ENCODE peak calls at places on chromosomes 3 and 15, in five cellular contexts. O is IMR-90, F is small intestine, R is right cardiac atrium, H is thyroid gland. S is an unnamed sample. For H3K4me1 and H3K27me3, the result is how much of the 10 kb centered on the place peaks cover.

GRCh38 chr3:70539908-70540307 is 227.5 kb upstream of the MDFIC2 start:
- DNase-seq in O (no peak), R (no peak), F (no peak), H (no peak), S (no peak)

GRCh38 chr3:142964150-142964498 is 650 bp upstream of the PAQR9 start:
- DNase-seq in R (no peak), H (no peak), F (no peak), O (peak), S (no peak)

GRCh38 chr3:23199649-23200048 is 3.5 kb upstream of the UBE2E2 start:
- DNase-seq in H (no peak), O (no peak), R (no peak), F (no peak), S (no peak)

GRCh38 chr3:66048051-66048395 is 9.3 kb upstream of the MAGI1 start:
- DNase-seq in F (no peak), R (no peak), H (no peak), O (peak), S (no peak)

GRCh38 chr3:180184806-180185205 is 148.1 kb upstream of the PEX5L start:
- DNase-seq in R (no peak), F (no peak), H (no peak), O (no peak), S (no peak)

GRCh38 chr3:15029625-15030024 is 35.5 kb downstream of the MRPS25 start:
- DNase-seq in H (no peak), F (no peak), O (no peak), R (no peak), S (no peak)

GRCh38 chr15:96367436-96368200 is 37.1 kb downstream of the NR2F2 start:
- DNase-seq in R (peak), F (no peak), O (no peak), H (no peak), S (no peak)

GRCh38 chr3:165895919-165896318 is 58.7 kb upstream of the BCHE start:
- DNase-seq in H (no peak), O (no peak), F (no peak), R (no peak), S (peak)

GRCh38 chr15:61084944-61085367 is 144.1 kb downstream of the RORA start:
- DNase-seq in R (peak), F (no peak), H (no peak), O (no peak), S (peak)

GRCh38 chr15:48005921-48006541 is 114.8 kb upstream of the SLC24A5 start:
- DNase-seq in H (peak), O (no peak), F (peak), R (no peak), S (peak)

GRCh38 chr15:94749848-94750617 is 518.7 kb downstream of the MCTP2 start:
- DNase-seq in F (no peak), H (no peak), R (no peak), O (no peak), S (no peak)

GRCh38 chr3:181313379-181313778 is 323.8 kb upstream of the DNAJC19 start:
- DNase-seq in O (no peak), R (no peak), F (no peak), H (no peak), S (no peak)

GRCh38 chr3:156728267-156728985 is 54.0 kb downstream of the TIPARP start:
- DNase-seq in R (no peak), O (peak), H (no peak), F (no peak), S (no peak)

GRCh38 chr3:41574900-41575299 is 375.6 kb downstream of the CTNNB1 start:
- DNase-seq in O (no peak), H (no peak), R (no peak), F (no peak), S (no peak)

GRCh38 chr3:146037697-146038096 is 123.3 kb downstream of the PLOD2 start:
- DNase-seq in R (no peak), F (no peak), H (no peak), O (peak), S (no peak)

GRCh38 chr3:171833775-171834460 is 9.2 kb upstream of the TMEM212 start:
- DNase-seq in O (peak), F (peak), R (no peak), H (no peak), S (no peak)

GRCh38 chr3:67361323-67361722 is 293.1 kb downstream of the SUCLG2 start:
- DNase-seq in O (no peak), H (no peak), R (no peak), F (no peak), S (no peak)

GRCh38 chr15:73681856-73682596 is 2.2 kb upstream of the CD276 start:
- DNase-seq in H (no peak), R (no peak), O (no peak), F (no peak), S (no peak)

GRCh38 chr15:67095834-67096366 is 30.5 kb downstream of the SMAD3 start:
- DNase-seq in O (no peak), H (no peak), F (no peak), R (no peak), S (no peak)
- H3K4me1 ChIP-seq in O (under half), H (half or more), F (under half), R (under half), S (under half)

GRCh38 chr3:13079051-13079450 is 5.8 kb upstream of the IQSEC1 start:
- DNase-seq in O (no peak), F (no peak), H (peak), R (peak), S (no peak)

GRCh38 chr3:13079510-13079909 is 6.3 kb upstream of the IQSEC1 start:
- DNase-seq in O (no peak), F (no peak), R (peak), H (no peak), S (no peak)

GRCh38 chr3:13076255-13076654 is 3.0 kb upstream of the IQSEC1 start:
- DNase-seq in H (no peak), O (no peak), R (peak), F (no peak), S (no peak)

GRCh38 chr3:13078158-13078905 is 5.1 kb upstream of the IQSEC1 start:
- DNase-seq in R (peak), H (peak), O (no peak), F (no peak), S (no peak)

DNA sequence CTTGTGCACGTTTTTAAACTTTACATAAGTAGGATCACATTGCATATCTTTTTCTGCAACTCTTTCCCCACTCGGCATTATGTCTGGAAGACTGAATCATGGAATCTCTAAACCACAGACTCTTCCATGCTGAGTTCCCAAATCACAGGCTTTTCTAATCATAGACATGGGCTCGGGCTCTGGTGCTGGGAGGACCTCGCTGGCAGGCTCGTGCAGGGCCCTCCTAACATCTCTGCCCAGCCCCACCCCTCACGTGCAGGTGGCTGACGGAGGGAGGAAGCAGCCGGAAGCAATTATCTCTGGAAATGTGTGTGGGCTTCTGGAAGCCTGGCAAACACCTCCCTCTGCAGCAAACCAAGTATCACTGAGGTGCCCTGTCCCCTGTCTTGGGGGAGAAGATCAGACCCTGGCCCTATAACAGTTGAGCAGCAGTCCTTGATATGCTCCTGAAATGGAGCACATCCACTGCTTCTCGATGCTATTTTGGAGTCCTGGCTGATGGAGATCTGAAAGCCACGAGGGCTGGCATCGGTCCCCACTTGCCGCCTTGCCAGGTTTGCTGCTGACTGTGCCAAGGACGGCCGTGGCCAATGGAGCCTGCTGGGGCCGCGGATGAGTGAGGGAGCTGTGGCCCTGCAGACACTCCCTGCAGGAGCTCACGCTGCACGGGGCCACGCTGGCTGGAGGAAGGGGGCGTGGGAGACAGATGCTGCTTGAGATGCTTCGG is 4.4 kb upstream of the IQSEC1 start:
- DNase-seq in F (no peak), H (peak), O (no peak), R (peak), S (no peak)
- H3K27me3 ChIP-seq in F (under half), H (under half), O (half or more), R (under half), S (under half)

GRCh38 chr3:21718161-21718765 is 32.7 kb downstream of the ZNF385D start:
- DNase-seq in F (no peak), R (no peak), O (peak), H (no peak), S (no peak)
- H3K4me3 ChIP-seq in F (no peak), R (no peak), O (no peak), H (no peak), S (no peak)

GRCh38 chr3:8456118-8456811 is 45.4 kb upstream of the LMCD1 start:
- DNase-seq in O (peak), H (no peak), F (no peak), R (no peak), S (no peak)
- H3K4me1 ChIP-seq in O (under half), H (under half), F (under half), R (under half), S (under half)

DNA sequence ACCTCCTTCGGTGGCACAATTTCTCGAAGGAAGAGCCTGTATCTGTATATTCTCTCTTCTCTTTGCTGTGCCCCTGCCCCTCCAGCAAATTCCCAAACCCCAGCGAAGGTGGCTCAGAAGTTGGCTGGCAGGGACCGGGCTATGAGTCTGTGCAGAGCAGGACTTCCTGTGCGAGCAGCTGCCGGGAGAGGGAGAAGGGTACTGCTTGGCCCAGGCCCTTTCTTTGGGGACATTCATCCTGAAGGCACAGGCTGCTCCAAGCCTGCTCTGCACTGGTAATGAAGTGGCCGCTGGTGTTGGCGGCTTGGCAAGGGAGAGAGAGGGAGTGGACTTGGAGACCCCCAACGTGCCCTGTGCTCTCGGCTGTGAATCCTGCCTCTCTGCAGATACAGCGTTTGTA is 1.5 kb downstream of the SLC6A11 start:
- DNase-seq in O (no peak), H (no peak), F (no peak), R (no peak), S (no peak)
- H3K27me3 ChIP-seq in O (under half), H (under half), F (under half), R (under half), S (under half)

GRCh38 chr15:40104865-40105516 is 3.7 kb downstream of the BMF start:
- DNase-seq in R (peak), O (peak), F (peak), H (peak), S (peak)

GRCh38 chr15:40100947-40101905 is 7.5 kb downstream of the BMF start:
- DNase-seq in H (no peak), R (no peak), O (peak), F (peak), S (no peak)

GRCh38 chr15:40104296-40104864 is 4.3 kb downstream of the BMF start:
- DNase-seq in R (no peak), H (no peak), O (no peak), F (no peak), S (no peak)

GRCh38 chr15:40103864-40104271 is 4.8 kb downstream of the BMF start:
- DNase-seq in F (no peak), O (no peak), R (peak), H (no peak), S (no peak)

GRCh38 chr15:40103124-40103858 is 5.4 kb downstream of the BMF start:
- DNase-seq in R (peak), H (peak), F (peak), O (peak), S (no peak)
- H3K4me3 ChIP-seq in R (no peak), H (no peak), F (no peak), O (no peak), S (no peak)

DNA sequence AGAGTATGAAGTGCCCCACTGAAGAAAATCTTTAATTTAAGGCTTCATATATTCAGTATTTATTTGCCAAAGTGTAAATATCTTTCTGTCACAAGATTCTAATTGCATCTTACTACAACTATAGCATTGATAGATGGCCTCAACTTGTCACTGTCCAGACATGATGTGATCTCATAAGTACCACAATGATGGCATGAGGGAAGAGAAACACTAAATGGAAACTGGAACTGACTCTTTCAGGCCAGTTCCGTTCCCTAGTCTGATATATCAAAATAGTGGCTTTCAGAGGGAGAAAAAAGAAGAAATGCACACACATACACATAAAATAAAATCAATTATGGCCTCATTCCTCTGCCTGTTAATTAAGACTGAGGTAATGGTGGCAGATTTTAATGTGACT is 615.7 kb downstream of the TBL1XR1 start:
- DNase-seq in H (no peak), R (no peak), F (no peak), O (no peak), S (no peak)
- H3K4me1 ChIP-seq in H (under half), R (under half), F (under half), O (under half), S (under half)

DNA sequence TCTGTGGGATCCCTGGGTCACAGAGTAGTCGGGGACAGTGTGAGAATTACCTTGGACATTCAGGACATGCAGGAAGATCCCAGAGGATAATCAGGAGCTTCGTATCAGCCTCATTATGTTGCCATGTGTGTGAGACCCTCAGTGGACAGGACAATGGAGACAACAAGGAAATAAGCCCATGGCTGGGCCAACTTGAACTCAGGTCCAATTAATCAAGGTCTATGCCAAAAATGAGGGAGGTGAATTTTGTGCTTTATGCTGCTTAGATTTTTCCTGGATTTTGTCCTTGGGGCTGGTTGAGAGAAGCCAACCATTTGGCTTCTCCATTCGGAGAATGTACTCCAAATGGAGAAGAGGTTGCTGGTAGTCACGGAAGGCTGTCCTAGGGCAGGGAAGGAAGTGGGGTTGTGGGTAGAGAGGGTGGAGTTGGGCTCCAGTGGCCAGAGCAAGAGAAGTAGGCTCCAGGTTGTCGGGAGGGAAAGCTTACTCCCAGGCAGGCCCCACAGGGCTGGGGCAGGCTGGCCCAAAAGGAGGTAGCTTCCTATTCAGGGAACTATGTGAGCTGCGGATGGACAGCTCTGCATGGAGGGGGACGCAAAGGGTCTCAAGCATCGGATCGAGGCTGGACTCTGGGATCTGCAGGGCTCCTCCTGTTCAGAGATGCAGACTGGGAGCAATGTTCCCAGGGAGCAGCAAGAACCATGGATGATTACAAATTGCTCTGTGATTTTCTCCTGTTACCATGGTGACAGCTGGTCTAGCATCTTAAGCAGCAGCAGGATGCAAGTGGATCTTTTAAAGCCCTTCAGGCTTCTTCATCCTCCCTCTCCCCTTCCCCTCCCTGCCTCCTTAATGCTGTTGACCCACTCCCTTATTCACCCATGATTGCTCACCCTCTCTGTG is 91.1 kb downstream of the WNT7A start:
- DNase-seq in R (no peak), F (no peak), O (no peak), H (no peak), S (no peak)
- H3K27me3 ChIP-seq in R (under half), F (under half), O (under half), H (under half), S (under half)

DNA sequence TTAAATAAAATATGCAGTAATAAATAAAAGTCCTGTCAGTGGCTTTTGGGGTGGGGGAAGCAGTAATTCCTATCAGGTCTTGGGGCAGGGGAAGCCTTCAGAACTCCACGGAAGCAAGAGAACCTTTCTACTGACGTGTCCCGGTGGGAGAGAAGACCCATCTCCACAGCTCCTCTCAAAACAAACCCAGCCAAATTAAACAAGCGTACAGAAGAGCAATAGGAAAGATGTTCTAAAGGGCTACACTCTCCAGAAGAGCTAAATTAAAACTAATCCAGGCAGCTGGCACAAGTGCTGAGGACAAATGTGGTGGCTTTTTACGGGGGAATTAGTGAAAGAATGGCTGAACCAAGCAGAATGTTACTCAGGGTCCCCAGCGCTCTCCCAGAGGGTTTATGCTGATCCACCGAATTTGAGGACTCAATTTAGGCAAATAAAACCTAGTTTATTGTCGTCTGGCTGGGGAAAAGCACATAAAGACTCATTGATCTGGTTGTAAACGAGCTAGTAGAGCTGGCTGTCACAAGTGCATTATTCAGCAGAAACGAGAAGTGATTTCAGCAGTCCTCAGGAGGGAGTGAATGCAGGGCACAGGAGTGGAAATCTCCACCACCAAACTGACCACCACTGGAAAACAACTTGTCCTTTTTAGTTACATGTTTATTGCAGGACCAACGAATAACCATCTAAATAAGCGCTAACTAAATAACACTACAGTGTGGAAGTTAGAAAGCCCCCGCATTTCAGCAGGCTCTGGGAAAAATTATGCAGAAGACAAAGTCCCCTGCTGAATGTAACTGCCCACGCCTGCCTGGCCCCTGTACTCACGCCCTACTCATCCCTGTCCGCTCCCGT is 13.5 kb downstream of the BFSP2 start:
- DNase-seq in O (peak), H (no peak), F (peak), R (no peak), S (no peak)
- H3K4me3 ChIP-seq in O (peak), H (no peak), F (no peak), R (peak), S (no peak)

S was measured in iPS DF 6.9.